ENCODE peak calls at places on chromosomes 2 and 18, in four cellular contexts. G is GF-D8, L is hepatic stellate cell, A is NCI-H2081. M is an unnamed sample.

GRCh38 chr2:48347712-48348111 is 182.2 kb upstream of the STON1 start:
- DNase-seq in G (no peak), L (no peak), A (no peak), M (no peak)

GRCh38 chr18:68925268-68925667 is 127.4 kb downstream of the CCDC102B start:
- DNase-seq in G (no peak), L (no peak), A (peak), M (no peak)

GRCh38 chr2:85132834-85133637 is at the start of gene TCF7L1:
- DNase-seq in G (no peak), L (peak), A (peak), M (peak)

GRCh38 chr2:54626884-54627283 is 96.6 kb upstream of the EML6 start:
- DNase-seq in G (no peak), L (no peak), A (no peak), M (no peak)

GRCh38 chr2:27647289-27647688 is 16.1 kb downstream of the SUPT7L start:
- DNase-seq in G (no peak), L (no peak), A (no peak), M (no peak)

GRCh38 chr2:121284424-121285076 is 452 bp downstream of the TFCP2L1 start:
- DNase-seq in G (no peak), L (no peak), A (no peak), M (no peak)

GRCh38 chr2:239882335-239882734 is 142.8 kb downstream of the NDUFA10 start:
- DNase-seq in G (no peak), L (no peak), A (no peak), M (peak)

GRCh38 chr2:234691226-234691600 is 194.3 kb upstream of the ARL4C start:
- DNase-seq in G (no peak), L (no peak), A (peak), M (no peak)

GRCh38 chr2:1501196-1501851 is 88.1 kb downstream of the TPO start:
- DNase-seq in G (no peak), L (no peak), A (no peak), M (no peak)

GRCh38 chr18:47815486-47816270 is 114.8 kb downstream of the SMAD2 start:
- DNase-seq in G (no peak), L (no peak), A (no peak), M (no peak)

GRCh38 chr2:172889767-172890430 is 154.3 kb downstream of the RAPGEF4 start:
- DNase-seq in G (no peak), L (no peak), A (no peak), M (no peak)

GRCh38 chr2:41932241-41933034 is 115.4 kb upstream of the PKDCC start:
- DNase-seq in G (no peak), L (no peak), A (no peak), M (no peak)

GRCh38 chr2:86053166-86053565 is 52.5 kb downstream of the POLR1A start:
- DNase-seq in G (no peak), L (no peak), A (no peak), M (no peak)

GRCh38 chr2:170817247-170817998 is 736 bp downstream of the GAD1 start:
- DNase-seq in G (no peak), L (no peak), A (peak), M (no peak)

GRCh38 chr18:69992776-69993175 is 45.1 kb upstream of the CD226 start:
- DNase-seq in G (no peak), L (no peak), A (no peak), M (no peak)

GRCh38 chr2:159290289-159290907 is 3.9 kb upstream of the WDSUB1 start:
- DNase-seq in G (peak), L (peak), A (no peak), M (no peak)

GRCh38 chr2:236179653-236180500 is 11.7 kb upstream of the GBX2 start:
- DNase-seq in G (no peak), L (no peak), A (no peak), M (no peak)

GRCh38 chr2:112020561-112020960 is 34.5 kb upstream of the TMEM87B start:
- DNase-seq in G (no peak), L (no peak), A (no peak), M (no peak)

GRCh38 chr18:45652703-45653490 is 37.6 kb downstream of the SLC14A2 start:
- DNase-seq in G (no peak), L (no peak), A (no peak), M (no peak)

GRCh38 chr2:147609301-147609700 is 235.5 kb upstream of the ACVR2A start:
- DNase-seq in G (no peak), L (no peak), A (no peak), M (no peak)

GRCh38 chr2:181239400-181239799 is 217.8 kb upstream of the ITGA4 start:
- DNase-seq in G (no peak), L (no peak), A (no peak), M (no peak)

GRCh38 chr2:238326801-238327365 is 6.6 kb downstream of the TRAF3IP1 start:
- DNase-seq in G (no peak), L (no peak), A (no peak), M (no peak)

GRCh38 chr2:188573453-188573852 is 281.8 kb downstream of the GULP1 start:
- DNase-seq in G (no peak), L (no peak), A (no peak), M (no peak)

GRCh38 chr2:32838418-32838817 is 108.3 kb upstream of the LTBP1 start:
- DNase-seq in G (no peak), L (no peak), A (no peak), M (no peak)

GRCh38 chr2:10355471-10356458 is 53.1 kb downstream of the HPCAL1 start:
- DNase-seq in G (no peak), L (no peak), A (peak), M (no peak)

GRCh38 chr2:46067501-46068292 is 229.5 kb upstream of the EPAS1 start:
- DNase-seq in G (no peak), L (peak), A (no peak), M (no peak)

GRCh38 chr2:10617241-10617640 is 72.5 kb downstream of the NOL10 start:
- DNase-seq in G (no peak), L (peak), A (no peak), M (no peak)

GRCh38 chr2:204086167-204086566 is 149.6 kb downstream of the ICOS start:
- DNase-seq in G (no peak), L (no peak), A (no peak), M (no peak)

GRCh38 chr2:150465703-150466569 is 21.5 kb downstream of the RND3 start:
- DNase-seq in G (no peak), L (no peak), A (no peak), M (no peak)

M was measured in breast epithelium.